ENCODE peak calls at places on chromosome 7, in six cellular contexts. One of them, this sample, is unnamed.
A peak's percentile ranks its signal among the peaks of the same experiment; 100 is the strongest.

GRCh38 chr7:167976-168791 is 24.2 kb upstream of the FAM20C start:
- DNase-seq in SK-MEL-5: no peak
- DNase-seq in T-helper 1 cell: no peak
- DNase-seq in astrocyte of the spinal cord: no peak
- DNase-seq in lower lobe of right lung: peak; percentile 38
- DNase-seq in T47D: no peak
- DNase-seq in this sample: no peak

GRCh38 chr7:79245623-79246249 is 207.7 kb downstream of the MAGI2 start:
- DNase-seq in astrocyte of the spinal cord: no peak
- DNase-seq in T47D: peak; percentile 15
- DNase-seq in lower lobe of right lung: no peak
- DNase-seq in T-helper 1 cell: no peak
- DNase-seq in SK-MEL-5: peak; percentile 38
- DNase-seq in this sample: no peak

GRCh38 chr7:122552769-122553168 is 146.1 kb downstream of the RNF133 start:
- DNase-seq in T47D: no peak
- DNase-seq in T-helper 1 cell: no peak
- DNase-seq in lower lobe of right lung: no peak
- DNase-seq in SK-MEL-5: no peak
- DNase-seq in astrocyte of the spinal cord: no peak
- DNase-seq in this sample: no peak

GRCh38 chr7:55534262-55534915 is 37.9 kb downstream of the VOPP1 start:
- DNase-seq in T-helper 1 cell: no peak
- DNase-seq in T47D: peak; percentile 58
- DNase-seq in SK-MEL-5: no peak
- DNase-seq in astrocyte of the spinal cord: peak; percentile 50
- DNase-seq in lower lobe of right lung: peak; percentile 78
- DNase-seq in this sample: no peak

GRCh38 chr7:22726849-22727792 is at the start of gene IL6:
- DNase-seq in SK-MEL-5: peak; percentile 95
- DNase-seq in astrocyte of the spinal cord: peak; percentile 96
- DNase-seq in T47D: peak; percentile 19
- DNase-seq in lower lobe of right lung: peak; percentile 83
- DNase-seq in T-helper 1 cell: peak; percentile 1
- DNase-seq in this sample: peak; percentile 91

GRCh38 chr7:50396856-50397255 is 53.3 kb downstream of the FIGNL1 start:
- DNase-seq in T47D: no peak
- DNase-seq in astrocyte of the spinal cord: no peak
- DNase-seq in T-helper 1 cell: no peak
- DNase-seq in SK-MEL-5: no peak
- DNase-seq in lower lobe of right lung: no peak
- DNase-seq in this sample: no peak

GRCh38 chr7:74033372-74034311 is 5.7 kb downstream of the ELN start:
- DNase-seq in SK-MEL-5: peak; percentile 76
- DNase-seq in astrocyte of the spinal cord: peak; percentile 46
- DNase-seq in T47D: no peak
- DNase-seq in lower lobe of right lung: peak; percentile 67
- DNase-seq in T-helper 1 cell: no peak
- DNase-seq in this sample: no peak

GRCh38 chr7:131521651-131522163 is 34.7 kb downstream of the PODXL start:
- DNase-seq in T47D: peak; percentile 14
- DNase-seq in astrocyte of the spinal cord: peak; percentile 36
- DNase-seq in lower lobe of right lung: peak; percentile 81
- DNase-seq in SK-MEL-5: no peak
- DNase-seq in T-helper 1 cell: no peak
- DNase-seq in this sample: peak; percentile 78

GRCh38 chr7:107025449-107026103 is 18.9 kb upstream of the PRKAR2B start:
- DNase-seq in T-helper 1 cell: no peak
- DNase-seq in T47D: peak; percentile 13
- DNase-seq in SK-MEL-5: no peak
- DNase-seq in lower lobe of right lung: no peak
- DNase-seq in astrocyte of the spinal cord: no peak
- DNase-seq in this sample: no peak

GRCh38 chr7:36054642-36055041 is 98.4 kb upstream of the EEPD1 start:
- DNase-seq in astrocyte of the spinal cord: no peak
- DNase-seq in T-helper 1 cell: no peak
- DNase-seq in SK-MEL-5: no peak
- DNase-seq in lower lobe of right lung: no peak
- DNase-seq in T47D: no peak
- DNase-seq in this sample: no peak

GRCh38 chr7:150430465-150431085 is 19.9 kb upstream of the GIMAP8 start:
- DNase-seq in astrocyte of the spinal cord: no peak
- DNase-seq in SK-MEL-5: no peak
- DNase-seq in lower lobe of right lung: no peak
- DNase-seq in T-helper 1 cell: no peak
- DNase-seq in T47D: no peak
- DNase-seq in this sample: no peak

GRCh38 chr7:84705701-84706100 is 481.2 kb downstream of the SEMA3D start:
- DNase-seq in T-helper 1 cell: no peak
- DNase-seq in astrocyte of the spinal cord: no peak
- DNase-seq in T47D: no peak
- DNase-seq in SK-MEL-5: no peak
- DNase-seq in lower lobe of right lung: no peak
- DNase-seq in this sample: no peak

GRCh38 chr7:135466442-135467206 is 43.3 kb downstream of the CNOT4 start:
- DNase-seq in SK-MEL-5: no peak
- DNase-seq in lower lobe of right lung: no peak
- DNase-seq in T47D: no peak
- DNase-seq in astrocyte of the spinal cord: no peak
- DNase-seq in T-helper 1 cell: no peak
- DNase-seq in this sample: no peak

GRCh38 chr7:17027143-17027802 is 145.5 kb upstream of the AGR3 start:
- DNase-seq in astrocyte of the spinal cord: no peak
- DNase-seq in T-helper 1 cell: no peak
- DNase-seq in T47D: no peak
- DNase-seq in SK-MEL-5: no peak
- DNase-seq in lower lobe of right lung: no peak
- DNase-seq in this sample: no peak

GRCh38 chr7:134651991-134652390 is 5.3 kb downstream of the BPGM start:
- DNase-seq in lower lobe of right lung: no peak
- DNase-seq in SK-MEL-5: no peak
- DNase-seq in astrocyte of the spinal cord: no peak
- DNase-seq in T-helper 1 cell: no peak
- DNase-seq in T47D: no peak
- DNase-seq in this sample: no peak

GRCh38 chr7:5429857-5430611 is 6.4 kb upstream of the TNRC18 start:
- DNase-seq in T47D: peak; percentile 92
- DNase-seq in lower lobe of right lung: peak; percentile 64
- DNase-seq in SK-MEL-5: no peak
- DNase-seq in astrocyte of the spinal cord: no peak
- DNase-seq in T-helper 1 cell: no peak
- DNase-seq in this sample: no peak

GRCh38 chr7:155020996-155021395 is 18.1 kb upstream of the PAXIP1 start:
- DNase-seq in SK-MEL-5: peak; percentile 33
- DNase-seq in T47D: no peak
- DNase-seq in lower lobe of right lung: no peak
- DNase-seq in astrocyte of the spinal cord: no peak
- DNase-seq in T-helper 1 cell: no peak
- DNase-seq in this sample: no peak

GRCh38 chr7:135650831-135651573 is 11.3 kb upstream of the STMP1 start:
- DNase-seq in T47D: no peak
- DNase-seq in astrocyte of the spinal cord: peak; percentile 53
- DNase-seq in lower lobe of right lung: no peak
- DNase-seq in T-helper 1 cell: no peak
- DNase-seq in SK-MEL-5: no peak
- DNase-seq in this sample: no peak

GRCh38 chr7:861222-861621 is 15.1 kb upstream of the GET4 start:
- DNase-seq in lower lobe of right lung: no peak
- DNase-seq in T47D: no peak
- DNase-seq in SK-MEL-5: no peak
- DNase-seq in T-helper 1 cell: no peak
- DNase-seq in astrocyte of the spinal cord: no peak
- DNase-seq in this sample: no peak

GRCh38 chr7:33639552-33640197 is 265.7 kb upstream of the BMPER start:
- DNase-seq in T-helper 1 cell: no peak
- DNase-seq in lower lobe of right lung: no peak
- DNase-seq in SK-MEL-5: no peak
- DNase-seq in astrocyte of the spinal cord: no peak
- DNase-seq in T47D: no peak
- DNase-seq in this sample: no peak

This sample was measured in endothelial cell of umbilical vein.